ENCODE peak calls at places on chromosomes 11 and 22, in four cellular contexts. O is tibial nerve, D is cardiac fibroblast, K is breast epithelium. N is an unnamed sample.
A peak's percentile ranks its signal among the peaks of the same experiment; 100 is the strongest.

GRCh38 chr11:66904981-66905521 is 48.2 kb downstream of the LRFN4 start:
- DNase-seq in O (no peak), K (no peak), D (no peak), N (no peak)

GRCh38 chr11:104402812-104403521 is 239.0 kb upstream of the PDGFD start:
- DNase-seq in O (no peak), K (no peak), D (no peak), N (no peak)

GRCh38 chr11:90332415-90332814 is 109.6 kb upstream of the CHORDC1 start:
- DNase-seq in D (no peak), O (no peak), K (no peak), N (no peak)

GRCh38 chr11:64103377-64103985 is 62.4 kb downstream of the MACROD1 start:
- DNase-seq in O (no peak), K (no peak), D (no peak), N (no peak)

GRCh38 chr11:115939726-115940421 is 435.7 kb upstream of the CADM1 start:
- DNase-seq in D (no peak), O (no peak), K (no peak), N (no peak)

GRCh38 chr11:117314840-117315239 is 1.2 kb downstream of the BACE1 start:
- DNase-seq in D (no peak), K (no peak), O (no peak), N (no peak)

GRCh38 chr22:50189184-50189848 is 3.6 kb downstream of the TRABD start:
- DNase-seq in O (no peak), D (no peak), K (no peak), N (no peak)

GRCh38 chr22:24805790-24806662 is at the start of gene SGSM1:
- DNase-seq in K (peak; percentile 46), D (peak; percentile 50), O (peak; percentile 44), N (no peak)

GRCh38 chr11:94948070-94948617 is 25.2 kb downstream of the CWC15 start:
- DNase-seq in K (no peak), O (no peak), D (peak; percentile 38), N (no peak)

GRCh38 chr11:19499999-19500398 is 212.6 kb upstream of the NAV2 start:
- DNase-seq in O (no peak), K (no peak), D (peak; percentile 89), N (no peak)

GRCh38 chr11:20066013-20066782 is 94.1 kb downstream of the DBX1 start:
- DNase-seq in K (no peak), O (no peak), D (no peak), N (no peak)

GRCh38 chr22:50008151-50009040 is 4.2 kb downstream of the IL17REL start:
- DNase-seq in O (no peak), D (no peak), K (no peak), N (no peak)

GRCh38 chr11:110793556-110793955 is 81.3 kb upstream of the ARHGAP20 start:
- DNase-seq in D (no peak), O (no peak), K (no peak), N (no peak)

GRCh38 chr11:104803770-104804169 is 94.5 kb downstream of the CASP12 start:
- DNase-seq in K (no peak), D (no peak), O (no peak), N (no peak)

GRCh38 chr11:61011239-61011870 is 39.9 kb downstream of the CD6 start:
- DNase-seq in O (no peak), K (no peak), D (no peak), N (no peak)

GRCh38 chr22:45208993-45209838 is 31.5 kb downstream of the KIAA0930 start:
- DNase-seq in O (no peak), K (no peak), D (peak; percentile 77), N (no peak)

GRCh38 chr11:64021742-64022067 is 14.0 kb upstream of the FLRT1 start:
- DNase-seq in D (no peak), O (no peak), K (no peak), N (no peak)

GRCh38 chr11:45535033-45535432 is 130.4 kb downstream of the CHST1 start:
- DNase-seq in K (no peak), D (no peak), O (no peak), N (no peak)

GRCh38 chr11:102798012-102798746 is at the start of gene MMP1:
- DNase-seq in O (no peak), D (peak; percentile 62), K (no peak), N (no peak)

GRCh38 chr11:10026514-10026913 is 267.5 kb downstream of the SBF2 start:
- DNase-seq in O (no peak), K (no peak), D (peak; percentile 60), N (no peak)

GRCh38 chr11:46615756-46616155 is 1.3 kb downstream of the HARBI1 start:
- DNase-seq in O (no peak), K (no peak), D (peak; percentile 39), N (no peak)

GRCh38 chr11:108620958-108621772 is 27.6 kb upstream of the EXPH5 start:
- DNase-seq in O (no peak), D (peak; percentile 30), K (no peak), N (peak; percentile 71)

GRCh38 chr22:42277988-42278776 is 7.7 kb upstream of the TCF20 start:
- DNase-seq in O (no peak), D (peak; percentile 11), K (no peak), N (peak; percentile 19)

GRCh38 chr11:35303596-35304392 is 115.6 kb downstream of the SLC1A2 start:
- DNase-seq in O (peak; percentile 33), K (peak; percentile 68), D (peak; percentile 92), N (no peak)

DNA sequence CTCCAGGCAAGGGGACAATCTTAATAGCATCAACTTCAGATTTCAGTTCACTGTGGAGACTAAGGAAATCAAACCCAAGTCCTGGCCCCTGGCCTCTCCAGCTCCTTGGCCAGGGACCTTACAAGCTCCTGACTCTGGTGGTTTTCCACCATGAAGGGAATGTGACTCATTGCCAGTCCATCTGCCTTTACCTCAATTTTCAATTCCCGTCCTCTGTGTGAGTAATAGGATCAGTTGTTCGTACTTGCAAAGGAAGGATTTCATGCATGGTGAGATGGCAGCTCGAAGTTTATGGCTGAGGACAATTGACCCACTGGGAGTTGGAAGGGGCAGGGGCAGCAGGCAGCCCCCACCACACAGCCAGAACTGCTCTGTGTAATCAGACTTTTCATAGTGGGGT is 42.5 kb downstream of the INSC start:
- DNase-seq in O (no peak), D (peak; percentile 92), K (no peak), N (no peak)
- H3K4me3 ChIP-seq in O (no peak overlapping the region), D (no peak overlapping the region), K (no peak overlapping the region), N (no peak overlapping the region)

DNA sequence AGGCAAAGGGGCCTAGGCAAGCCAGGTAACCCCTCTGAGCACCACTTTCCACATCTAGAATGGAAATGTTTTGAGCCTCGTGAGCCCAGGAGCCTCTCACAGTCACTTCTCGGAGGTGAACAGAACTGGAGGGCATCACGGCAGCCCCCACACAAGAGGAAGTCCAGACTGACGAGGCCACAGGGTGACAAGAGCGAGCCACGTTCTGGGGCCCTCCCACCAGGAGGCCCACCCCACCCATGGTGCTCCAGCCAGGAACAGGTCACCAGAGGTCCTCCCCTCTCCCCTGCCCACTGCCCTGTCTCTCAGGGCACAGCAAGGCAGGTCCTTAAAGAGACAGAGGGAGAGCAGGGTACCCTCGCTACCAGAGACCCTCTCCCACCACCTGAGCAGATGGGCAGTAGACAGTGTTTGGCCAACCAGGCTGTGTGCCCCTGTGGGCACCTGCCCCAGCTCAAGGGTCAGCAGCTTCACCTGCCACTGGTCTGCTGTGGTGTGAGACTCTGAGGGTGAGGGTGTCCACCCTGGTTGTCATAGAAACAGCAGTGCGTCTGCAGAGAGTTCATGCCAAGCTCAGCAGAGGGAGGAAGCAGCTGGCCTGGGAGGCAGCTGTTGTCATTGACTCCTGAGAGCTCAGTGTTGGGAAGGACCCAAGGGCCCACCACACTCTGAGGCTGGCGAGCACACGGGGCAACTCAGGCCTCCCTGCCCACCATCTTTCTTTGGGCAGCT is 31.4 kb downstream of the RSPH14 start:
- DNase-seq in O (no peak), K (no peak), D (peak; percentile 4), N (no peak)
- TF ChIP-seq CTCF in O (no peak), K (no peak), D (no peak), N (no peak)

DNA sequence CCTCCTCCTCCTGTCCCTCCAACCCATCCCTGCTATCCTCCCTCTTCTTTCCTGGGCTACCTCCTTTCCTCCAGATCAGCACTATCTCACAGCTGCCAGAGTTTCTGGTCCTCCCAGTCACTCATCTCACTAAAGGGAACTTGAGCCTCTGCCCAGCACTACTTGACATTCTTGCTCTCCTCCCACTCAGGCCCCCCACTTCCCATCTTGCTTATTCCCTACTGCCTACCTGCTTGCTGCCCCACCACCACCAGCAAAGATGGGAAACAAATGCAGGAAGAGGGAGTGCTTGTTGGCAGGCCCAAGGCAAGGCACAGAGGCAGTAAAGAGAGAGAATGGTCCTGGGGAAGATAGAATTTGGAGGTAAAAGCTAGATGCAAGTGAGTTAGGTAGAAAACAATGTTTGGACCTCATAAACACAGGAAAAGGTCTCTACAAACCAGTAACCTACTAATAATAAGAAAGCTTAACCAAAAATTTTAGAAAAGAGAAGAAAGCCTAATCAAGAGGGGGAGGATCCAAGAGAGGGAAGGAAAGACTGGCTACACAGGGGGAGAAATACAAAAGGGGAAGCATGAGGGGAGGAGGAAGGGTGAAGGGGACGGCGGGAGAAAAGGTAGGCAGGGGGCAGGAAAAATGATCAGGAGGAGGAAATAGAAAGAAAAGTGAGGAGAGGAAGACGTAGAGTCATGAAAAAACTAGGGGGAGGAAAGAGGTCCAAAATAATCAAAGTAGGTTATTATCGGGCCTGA is 63.6 kb downstream of the PAK1 start:
- DNase-seq in D (no peak), K (no peak), O (no peak), N (no peak)
- H3K4me3 ChIP-seq in D (no peak overlapping the region), K (no peak overlapping the region), O (no peak overlapping the region), N (peak overlapping the region; percentile 65)

DNA sequence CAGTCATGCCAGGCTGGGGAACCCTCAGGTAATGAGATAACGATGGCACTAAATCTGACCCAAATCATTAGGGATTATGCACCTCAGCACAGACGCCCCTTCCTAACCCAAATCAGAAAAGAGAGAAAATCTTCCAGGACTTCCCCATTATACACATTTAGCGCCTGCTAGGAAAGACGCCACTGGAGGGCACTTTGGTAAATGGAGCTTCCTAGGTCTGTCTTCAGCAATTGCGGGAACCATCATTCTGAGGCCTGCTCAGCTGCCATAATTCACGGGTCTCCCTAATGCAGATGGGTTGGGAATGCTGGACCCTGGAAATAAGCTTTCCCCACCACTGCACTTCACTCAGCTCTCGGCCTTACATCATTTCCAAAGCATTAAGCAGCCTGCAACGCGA is 86.2 kb upstream of the OPCML start:
- DNase-seq in K (no peak), D (no peak), O (no peak), N (no peak)
- TF ChIP-seq CTCF in K (no peak), D (no peak), O (no peak), N (no peak)

GRCh38 chr11:44314733-44315132 is 4.8 kb upstream of the ALX4 start:
- DNase-seq in O (no peak), K (no peak), D (no peak), N (no peak)

GRCh38 chr11:44318369-44318768 is 8.4 kb upstream of the ALX4 start:
- DNase-seq in O (no peak), K (no peak), D (no peak), N (no peak)

GRCh38 chr11:44316388-44317240 is 6.7 kb upstream of the ALX4 start:
- DNase-seq in K (no peak), O (no peak), D (no peak), N (no peak)

GRCh38 chr11:44313701-44314489 is 4.0 kb upstream of the ALX4 start:
- DNase-seq in O (no peak), K (no peak), D (peak; percentile 26), N (no peak)

GRCh38 chr11:44315947-44316387 is 6.0 kb upstream of the ALX4 start:
- DNase-seq in K (no peak), D (peak; percentile 41), O (no peak), N (no peak)
- H3K4me3 ChIP-seq in K (peak overlapping the region; percentile 76), D (peak overlapping the region; percentile 8), O (peak overlapping the region; percentile 35), N (no peak overlapping the region)

GRCh38 chr11:120622189-120622912 is 110.8 kb downstream of the GRIK4 start:
- DNase-seq in O (no peak), D (peak; percentile 3), K (no peak), N (no peak)
- TF ChIP-seq CTCF in O (no peak), D (no peak), K (no peak), N (peak; percentile 55)

GRCh38 chr11:128480665-128481064 is 106.7 kb downstream of the ETS1 start:
- DNase-seq in K (no peak), D (no peak), O (no peak), N (no peak)
- H3K4me3 ChIP-seq in K (peak overlapping the region; percentile 39), D (no peak overlapping the region), O (no peak overlapping the region), N (no peak overlapping the region)

N was measured in GM12864.